ENCODE peak calls at places on chromosomes 5 and 9, in eight cellular contexts. D, W, Q, F, B, U, H and P are unnamed samples.

GRCh38 chr5:150112211-150113046 is 26.1 kb upstream of the CSF1R start:
- DNase-seq in D (no peak), W (no peak), Q (no peak), F (no peak), B (peak; percentile 1), U (peak; percentile 48), H (no peak), P (no peak)

GRCh38 chr5:82416506-82416905 is 138.4 kb upstream of the RPS23 start:
- DNase-seq in D (no peak), W (no peak), Q (no peak), F (no peak), B (no peak), U (no peak), H (no peak), P (no peak)

GRCh38 chr9:35882265-35882848 is 12.2 kb upstream of the OR13J1 start:
- DNase-seq in D (peak; percentile 59), W (peak; percentile 23), Q (peak; percentile 56), F (peak; percentile 59), B (peak; percentile 82), U (peak; percentile 68), H (peak; percentile 88), P (peak; percentile 47)

GRCh38 chr5:166068547-166069335 is 2222.7 kb upstream of the WWC1 start:
- DNase-seq in D (no peak), W (no peak), Q (no peak), F (no peak), B (no peak), U (no peak), H (no peak), P (no peak)

GRCh38 chr9:81416476-81417298 is 272.7 kb downstream of the TLE1 start:
- DNase-seq in D (no peak), W (no peak), Q (no peak), F (no peak), B (no peak), U (no peak), H (no peak), P (no peak)

GRCh38 chr5:56812110-56812509 is 3.2 kb upstream of the MAP3K1 start:
- DNase-seq in D (peak; percentile 37), W (no peak), Q (no peak), F (no peak), B (no peak), U (no peak), H (no peak), P (no peak)

GRCh38 chr9:37331871-37332270 is 90.6 kb upstream of the GRHPR start:
- DNase-seq in D (no peak), W (no peak), Q (no peak), F (no peak), B (no peak), U (no peak), H (no peak), P (no peak)

GRCh38 chr5:178113141-178113787 is at the start of gene N4BP3:
- DNase-seq in D (peak; percentile 56), W (no peak), Q (peak; percentile 55), F (peak; percentile 50), B (peak; percentile 75), U (peak; percentile 67), H (peak; percentile 74), P (no peak)

GRCh38 chr5:111013011-111013410 is 58.5 kb upstream of the TSLP start:
- DNase-seq in D (no peak), W (no peak), Q (no peak), F (no peak), B (no peak), U (no peak), H (no peak), P (no peak)

GRCh38 chr5:4295663-4296339 is 700.2 kb downstream of the IRX1 start:
- DNase-seq in D (no peak), W (no peak), Q (no peak), F (no peak), B (no peak), U (peak; percentile 22), H (no peak), P (no peak)

GRCh38 chr5:141484499-141485304 is at the start of gene PCDHGC4:
- DNase-seq in D (no peak), W (no peak), Q (no peak), F (no peak), B (no peak), U (no peak), H (no peak), P (peak; percentile 71)

GRCh38 chr5:53069626-53070025 is 39.9 kb downstream of the MOCS2 start:
- DNase-seq in D (no peak), W (no peak), Q (no peak), F (no peak), B (peak; percentile 68), U (no peak), H (no peak), P (no peak)

GRCh38 chr5:128216860-128217531 is 133.4 kb downstream of the SLC12A2 start:
- DNase-seq in D (no peak), W (no peak), Q (no peak), F (no peak), B (no peak), U (no peak), H (no peak), P (no peak)

GRCh38 chr5:172875372-172876279 is 41.6 kb downstream of the ERGIC1 start:
- DNase-seq in D (no peak), W (no peak), Q (no peak), F (no peak), B (no peak), U (no peak), H (no peak), P (no peak)

GRCh38 chr9:107740088-107740980 is 250.8 kb upstream of the KLF4 start:
- DNase-seq in D (no peak), W (no peak), Q (no peak), F (no peak), B (no peak), U (no peak), H (no peak), P (no peak)

GRCh38 chr5:176620333-176620981 is 9.9 kb downstream of the SNCB start:
- DNase-seq in D (no peak), W (no peak), Q (no peak), F (no peak), B (no peak), U (no peak), H (no peak), P (no peak)

GRCh38 chr5:38994329-38994927 is 79.8 kb downstream of the RICTOR start:
- DNase-seq in D (peak; percentile 20), W (peak; percentile 51), Q (no peak), F (no peak), B (peak; percentile 39), U (peak; percentile 8), H (no peak), P (no peak)